ENCODE peak calls at places on chromosomes 16 and 17, in four cellular contexts. One of them, this sample, is unnamed. For H3K36me3, the result is how much of the 10 kb centered on the place peaks cover.

GRCh38 chr16:21563676-21564075 is 35.7 kb upstream of the METTL9 start:
- DNase-seq in CD8-positive, alpha-beta T cell: no peak
- DNase-seq in fibroblast of lung: no peak
- DNase-seq in GM23248: no peak
- DNase-seq in this sample: no peak

GRCh38 chr16:21190599-21190998 is 20.8 kb downstream of the ZP2 start:
- DNase-seq in CD8-positive, alpha-beta T cell: no peak
- DNase-seq in fibroblast of lung: no peak
- DNase-seq in GM23248: peak
- DNase-seq in this sample: no peak

GRCh38 chr17:82843904-82844640 is 4.2 kb upstream of the ZNF750 start:
- DNase-seq in CD8-positive, alpha-beta T cell: no peak
- DNase-seq in fibroblast of lung: no peak
- DNase-seq in GM23248: no peak
- DNase-seq in this sample: no peak

GRCh38 chr16:26133401-26133800 is 441.6 kb downstream of the HS3ST4 start:
- DNase-seq in CD8-positive, alpha-beta T cell: no peak
- DNase-seq in fibroblast of lung: no peak
- DNase-seq in GM23248: no peak
- DNase-seq in this sample: no peak

GRCh38 chr17:49469831-49470568 is 25.1 kb upstream of the NGFR start:
- DNase-seq in CD8-positive, alpha-beta T cell: no peak
- DNase-seq in fibroblast of lung: peak
- DNase-seq in GM23248: peak
- DNase-seq in this sample: no peak

GRCh38 chr16:56450901-56451752 is at the start of the genes NUDT21 and OGFOD1:
- DNase-seq in CD8-positive, alpha-beta T cell: peak
- DNase-seq in fibroblast of lung: peak
- DNase-seq in GM23248: peak
- DNase-seq in this sample: peak

GRCh38 chr17:41464682-41465081 is 2.5 kb downstream of the KRT32 start:
- DNase-seq in CD8-positive, alpha-beta T cell: no peak
- DNase-seq in fibroblast of lung: peak
- DNase-seq in GM23248: peak
- DNase-seq in this sample: peak

GRCh38 chr16:58332997-58333700 is 38.3 kb upstream of the PRSS54 start:
- DNase-seq in CD8-positive, alpha-beta T cell: no peak
- DNase-seq in fibroblast of lung: no peak
- DNase-seq in GM23248: no peak
- DNase-seq in this sample: no peak

GRCh38 chr16:76265434-76266045 is 11.7 kb upstream of the CNTNAP4 start:
- DNase-seq in CD8-positive, alpha-beta T cell: no peak
- DNase-seq in fibroblast of lung: peak
- DNase-seq in GM23248: peak
- DNase-seq in this sample: no peak

GRCh38 chr17:41308251-41308917 is 725 bp downstream of the KRTAP16-1 start:
- DNase-seq in CD8-positive, alpha-beta T cell: peak
- DNase-seq in fibroblast of lung: no peak
- DNase-seq in GM23248: peak
- DNase-seq in this sample: peak

GRCh38 chr17:55931448-55931847 is 180.6 kb downstream of the PCTP start:
- DNase-seq in CD8-positive, alpha-beta T cell: no peak
- DNase-seq in fibroblast of lung: no peak
- DNase-seq in GM23248: no peak
- DNase-seq in this sample: no peak

GRCh38 chr17:30565073-30565935 is 88.1 kb downstream of the GOSR1 start:
- DNase-seq in CD8-positive, alpha-beta T cell: no peak
- DNase-seq in fibroblast of lung: no peak
- DNase-seq in GM23248: peak
- DNase-seq in this sample: no peak

GRCh38 chr17:21058098-21058893 is 15.5 kb upstream of the USP22 start:
- DNase-seq in CD8-positive, alpha-beta T cell: no peak
- DNase-seq in fibroblast of lung: peak
- DNase-seq in GM23248: peak
- DNase-seq in this sample: no peak

GRCh38 chr17:82791532-82791931 is 39.7 kb downstream of the TBCD start:
- DNase-seq in CD8-positive, alpha-beta T cell: no peak
- DNase-seq in fibroblast of lung: peak
- DNase-seq in GM23248: peak
- DNase-seq in this sample: no peak

GRCh38 chr16:80932725-80933124 is 74.0 kb downstream of the CMC2 start:
- DNase-seq in CD8-positive, alpha-beta T cell: no peak
- DNase-seq in fibroblast of lung: peak
- DNase-seq in GM23248: peak
- DNase-seq in this sample: peak

GRCh38 chr16:17853958-17854357 is 383.2 kb upstream of the XYLT1 start:
- DNase-seq in CD8-positive, alpha-beta T cell: no peak
- DNase-seq in fibroblast of lung: no peak
- DNase-seq in GM23248: no peak
- DNase-seq in this sample: no peak

GRCh38 chr17:19533718-19534561 is at the start of gene SLC47A1:
- DNase-seq in CD8-positive, alpha-beta T cell: peak
- DNase-seq in fibroblast of lung: peak
- DNase-seq in GM23248: peak
- DNase-seq in this sample: no peak

GRCh38 chr17:2898255-2898926 is 102.2 kb downstream of the RAP1GAP2 start:
- DNase-seq in CD8-positive, alpha-beta T cell: no peak
- DNase-seq in fibroblast of lung: no peak
- DNase-seq in GM23248: no peak
- DNase-seq in this sample: no peak

GRCh38 chr16:79954920-79955705 is 354.6 kb upstream of the MAF start:
- DNase-seq in CD8-positive, alpha-beta T cell: no peak
- DNase-seq in fibroblast of lung: no peak
- DNase-seq in GM23248: no peak
- DNase-seq in this sample: no peak

GRCh38 chr17:1462164-1463112 is 6.4 kb upstream of the CRK start:
- DNase-seq in CD8-positive, alpha-beta T cell: no peak
- DNase-seq in fibroblast of lung: peak
- DNase-seq in GM23248: no peak
- DNase-seq in this sample: no peak

GRCh38 chr16:56643080-56643778 is 4.8 kb downstream of the MT1A start:
- DNase-seq in CD8-positive, alpha-beta T cell: peak
- DNase-seq in fibroblast of lung: peak
- DNase-seq in GM23248: peak
- DNase-seq in this sample: peak

GRCh38 chr17:67995568-67996191 is 589 bp downstream of the C17orf58 start:
- DNase-seq in CD8-positive, alpha-beta T cell: peak
- DNase-seq in fibroblast of lung: peak
- DNase-seq in GM23248: peak
- DNase-seq in this sample: peak

GRCh38 chr17:81870978-81871386 is at the start of gene ARHGDIA:
- DNase-seq in CD8-positive, alpha-beta T cell: no peak
- DNase-seq in fibroblast of lung: no peak
- DNase-seq in GM23248: no peak
- DNase-seq in this sample: no peak

GRCh38 chr17:65418622-65419021 is 142.8 kb downstream of the AXIN2 start:
- DNase-seq in CD8-positive, alpha-beta T cell: no peak
- DNase-seq in fibroblast of lung: no peak
- DNase-seq in GM23248: no peak
- DNase-seq in this sample: no peak

GRCh38 chr17:6507535-6507934 is 48.8 kb downstream of the PITPNM3 start:
- DNase-seq in CD8-positive, alpha-beta T cell: no peak
- DNase-seq in fibroblast of lung: peak
- DNase-seq in GM23248: peak
- DNase-seq in this sample: no peak

GRCh38 chr17:7839890-7840260 is 5.9 kb downstream of the KDM6B start:
- DNase-seq in CD8-positive, alpha-beta T cell: no peak
- DNase-seq in fibroblast of lung: peak
- DNase-seq in GM23248: peak
- DNase-seq in this sample: no peak

GRCh38 chr16:30382398-30383015 is at the start of gene SEPTIN1:
- DNase-seq in CD8-positive, alpha-beta T cell: peak
- DNase-seq in fibroblast of lung: no peak
- DNase-seq in GM23248: no peak
- DNase-seq in this sample: no peak

GRCh38 chr17:80287806-80288579 is 27.3 kb downstream of the RNF213 start:
- DNase-seq in CD8-positive, alpha-beta T cell: no peak
- DNase-seq in fibroblast of lung: no peak
- DNase-seq in GM23248: no peak
- DNase-seq in this sample: no peak

GRCh38 chr17:82600731-82601446 is 47.4 kb downstream of the WDR45B start:
- DNase-seq in CD8-positive, alpha-beta T cell: no peak
- DNase-seq in fibroblast of lung: no peak
- DNase-seq in GM23248: no peak
- DNase-seq in this sample: no peak

GRCh38 chr17:66975614-66976378 is 11.3 kb downstream of the CACNG4 start:
- DNase-seq in CD8-positive, alpha-beta T cell: no peak
- DNase-seq in fibroblast of lung: no peak
- DNase-seq in GM23248: no peak
- DNase-seq in this sample: peak

GRCh38 chr16:63592852-63593251 is 1529.0 kb downstream of the CDH11 start:
- DNase-seq in CD8-positive, alpha-beta T cell: no peak
- DNase-seq in fibroblast of lung: no peak
- DNase-seq in GM23248: no peak
- DNase-seq in this sample: no peak

GRCh38 chr16:81165411-81166097 is 69.4 kb upstream of the GCSH start:
- DNase-seq in CD8-positive, alpha-beta T cell: no peak
- DNase-seq in fibroblast of lung: no peak
- DNase-seq in GM23248: no peak
- DNase-seq in this sample: peak

GRCh38 chr16:65754799-65755691 is 611.4 kb upstream of the CDH5 start:
- DNase-seq in CD8-positive, alpha-beta T cell: no peak
- DNase-seq in fibroblast of lung: peak
- DNase-seq in GM23248: no peak
- DNase-seq in this sample: no peak

GRCh38 chr17:83089322-83090156 is 10.1 kb downstream of the METRNL start:
- DNase-seq in CD8-positive, alpha-beta T cell: no peak
- DNase-seq in fibroblast of lung: no peak
- DNase-seq in GM23248: peak
- DNase-seq in this sample: peak

GRCh38 chr17:2343421-2343820 is 6.1 kb downstream of the SGSM2 start:
- DNase-seq in CD8-positive, alpha-beta T cell: peak
- DNase-seq in fibroblast of lung: no peak
- DNase-seq in GM23248: peak
- DNase-seq in this sample: no peak

GRCh38 chr17:633641-634091 is 81.0 kb downstream of the VPS53 start:
- DNase-seq in CD8-positive, alpha-beta T cell: no peak
- DNase-seq in fibroblast of lung: peak
- DNase-seq in GM23248: peak
- DNase-seq in this sample: no peak

GRCh38 chr16:86483-86952 is 8.5 kb downstream of the MPG start:
- DNase-seq in CD8-positive, alpha-beta T cell: no peak
- DNase-seq in fibroblast of lung: no peak
- DNase-seq in GM23248: no peak
- DNase-seq in this sample: no peak

GRCh38 chr16:84718-85452 is 6.9 kb downstream of the MPG start:
- DNase-seq in CD8-positive, alpha-beta T cell: peak
- DNase-seq in fibroblast of lung: peak
- DNase-seq in GM23248: peak
- DNase-seq in this sample: no peak

GRCh38 chr16:85865-86264 is 7.8 kb downstream of the MPG start:
- DNase-seq in CD8-positive, alpha-beta T cell: no peak
- DNase-seq in fibroblast of lung: no peak
- DNase-seq in GM23248: no peak
- DNase-seq in this sample: no peak

GRCh38 chr16:83781-84615 is 6.0 kb downstream of the MPG start:
- DNase-seq in CD8-positive, alpha-beta T cell: no peak
- DNase-seq in fibroblast of lung: no peak
- DNase-seq in GM23248: peak
- DNase-seq in this sample: no peak

DNA sequence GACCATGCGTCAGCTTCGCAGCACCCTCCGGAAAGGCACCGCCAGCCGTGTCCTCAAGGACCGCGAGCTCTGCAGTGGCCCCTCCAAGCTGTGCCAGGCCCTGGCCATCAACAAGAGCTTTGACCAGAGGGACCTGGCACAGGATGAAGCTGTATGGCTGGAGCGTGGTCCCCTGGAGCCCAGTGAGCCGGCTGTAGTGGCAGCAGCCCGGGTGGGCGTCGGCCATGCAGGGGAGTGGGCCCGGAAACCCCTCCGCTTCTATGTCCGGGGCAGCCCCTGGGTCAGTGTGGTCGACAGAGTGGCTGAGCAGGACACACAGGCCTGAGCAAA is 7.4 kb downstream of the MPG start:
- DNase-seq in CD8-positive, alpha-beta T cell: no peak
- DNase-seq in fibroblast of lung: no peak
- DNase-seq in GM23248: no peak
- DNase-seq in this sample: no peak
- H3K36me3 ChIP-seq in CD8-positive, alpha-beta T cell: under half
- H3K36me3 ChIP-seq in fibroblast of lung: under half
- H3K36me3 ChIP-seq in GM23248: under half
- H3K36me3 ChIP-seq in this sample: under half

DNA sequence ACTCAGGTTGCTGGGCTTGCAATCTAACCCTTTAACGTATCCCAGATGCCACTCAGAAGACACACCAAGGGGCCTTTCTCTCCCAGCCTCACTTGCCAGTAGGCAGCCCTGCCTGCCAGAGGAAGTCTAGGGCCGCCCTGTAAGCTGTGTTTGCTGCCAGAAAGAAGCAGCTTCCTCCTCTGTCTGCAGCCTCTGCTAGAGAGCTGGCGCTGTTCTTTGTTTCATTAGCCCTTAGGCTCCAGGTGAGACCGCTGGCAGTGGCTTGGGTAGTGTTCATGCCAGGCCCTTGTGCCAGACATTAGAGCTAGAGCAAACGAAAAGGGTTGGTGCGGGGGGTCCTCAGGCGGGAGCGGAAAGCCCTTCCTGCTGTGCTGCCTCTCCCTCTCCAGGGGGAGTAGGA is 8.9 kb downstream of the CTRL start:
- DNase-seq in CD8-positive, alpha-beta T cell: no peak
- DNase-seq in fibroblast of lung: no peak
- DNase-seq in GM23248: no peak
- DNase-seq in this sample: peak
- H3K36me3 ChIP-seq in CD8-positive, alpha-beta T cell: under half
- H3K36me3 ChIP-seq in fibroblast of lung: under half
- H3K36me3 ChIP-seq in GM23248: under half
- H3K36me3 ChIP-seq in this sample: under half

DNA sequence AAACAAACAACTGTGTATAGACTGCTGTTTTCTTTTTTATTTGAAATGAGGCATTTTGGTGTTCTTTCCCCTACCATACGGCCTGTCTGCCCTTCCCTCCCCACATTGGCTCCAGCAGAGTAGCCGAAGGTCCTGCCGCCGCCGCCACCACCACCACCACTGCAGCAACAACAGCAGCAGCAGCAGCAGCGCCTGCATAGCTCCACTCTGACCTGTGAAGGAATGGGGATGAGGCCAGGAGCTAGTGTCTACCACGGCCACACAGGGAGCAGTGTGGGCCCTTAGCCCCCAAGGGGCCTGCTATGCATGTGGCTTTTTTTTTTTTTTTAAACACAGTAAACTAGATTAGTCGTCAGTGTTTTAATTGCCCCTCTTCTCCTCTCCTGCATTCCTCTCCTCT is 5.6 kb upstream of the CDK5R1 start:
- DNase-seq in CD8-positive, alpha-beta T cell: no peak
- DNase-seq in fibroblast of lung: no peak
- DNase-seq in GM23248: no peak
- DNase-seq in this sample: no peak
- H3K36me3 ChIP-seq in CD8-positive, alpha-beta T cell: under half
- H3K36me3 ChIP-seq in fibroblast of lung: under half
- H3K36me3 ChIP-seq in GM23248: under half
- H3K36me3 ChIP-seq in this sample: under half

GRCh38 chr17:16981928-16982327 is 10.0 kb upstream of the TNFRSF13B start:
- DNase-seq in CD8-positive, alpha-beta T cell: no peak
- DNase-seq in fibroblast of lung: no peak
- DNase-seq in GM23248: no peak
- DNase-seq in this sample: no peak
- H3K36me3 ChIP-seq in CD8-positive, alpha-beta T cell: under half
- H3K36me3 ChIP-seq in fibroblast of lung: under half
- H3K36me3 ChIP-seq in GM23248: under half
- H3K36me3 ChIP-seq in this sample: under half

This sample was measured in prostate gland.